ENCODE peak calls at places on chromosomes 11 and 22, in four cellular contexts. M, X, E and O are unnamed samples.

GRCh38 chr11:78202733-78203167 is 14.0 kb downstream of the USP35 start:
- DNase-seq in E (no peak), M (peak), X (peak), O (no peak)

GRCh38 chr22:41285820-41286638 is at the start of gene RANGAP1:
- DNase-seq in E (peak), X (peak), M (peak), O (peak)

GRCh38 chr22:49272546-49273125 is 555.0 kb downstream of the BRD1 start:
- DNase-seq in M (no peak), E (no peak), X (no peak), O (no peak)

GRCh38 chr22:49262167-49262566 is 565.5 kb downstream of the BRD1 start:
- DNase-seq in X (no peak), M (no peak), E (no peak), O (no peak)

GRCh38 chr11:111672949-111673348 is 70.7 kb downstream of the SIK2 start:
- DNase-seq in X (no peak), M (no peak), E (no peak), O (no peak)

GRCh38 chr22:35631597-35631996 is 14.5 kb upstream of the MB start:
- DNase-seq in X (peak), E (no peak), M (peak), O (peak)

GRCh38 chr11:122655527-122656072 is at the start of gene UBASH3B:
- DNase-seq in E (peak), X (peak), M (peak), O (peak)

GRCh38 chr11:35717043-35717442 is 54.5 kb downstream of the TRIM44 start:
- DNase-seq in M (no peak), X (no peak), E (no peak), O (peak)

GRCh38 chr11:121711236-121711635 is 258.5 kb upstream of the SORL1-AS1 start:
- DNase-seq in M (no peak), X (peak), E (no peak), O (no peak)

GRCh38 chr22:49550766-49551362 is 276.8 kb downstream of the BRD1 start:
- DNase-seq in E (no peak), M (no peak), X (no peak), O (no peak)

GRCh38 chr22:45101828-45102227 is 61.9 kb upstream of the NUP50 start:
- DNase-seq in X (peak), E (no peak), M (peak), O (peak)

GRCh38 chr11:35964846-35965245 is 21.0 kb downstream of the LDLRAD3 start:
- DNase-seq in X (no peak), E (no peak), M (no peak), O (no peak)

GRCh38 chr22:23282089-23282501 is 101.8 kb downstream of the BCR start:
- DNase-seq in X (no peak), M (no peak), E (no peak), O (no peak)

GRCh38 chr22:23801238-23801821 is 14.6 kb downstream of the SMARCB1 start:
- DNase-seq in E (no peak), M (no peak), X (no peak), O (no peak)

GRCh38 chr11:73201888-73202810 is 15.9 kb upstream of the P2RY2 start:
- DNase-seq in E (no peak), M (no peak), X (no peak), O (no peak)

GRCh38 chr11:112237451-112237850 is 11.2 kb downstream of the PTS start:
- DNase-seq in E (no peak), X (no peak), M (no peak), O (no peak)

GRCh38 chr11:74347381-74347780 is 35.9 kb upstream of the P4HA3 start:
- DNase-seq in X (peak), E (no peak), M (no peak), O (no peak)

GRCh38 chr11:58316142-58316541 is 42.7 kb downstream of the OR5B17 start:
- DNase-seq in E (no peak), M (no peak), X (no peak), O (no peak)

GRCh38 chr22:48181168-48181955 is 1418.9 kb downstream of the TBC1D22A start:
- DNase-seq in M (no peak), X (no peak), E (no peak), O (no peak)

GRCh38 chr11:106691807-106692365 is 326.4 kb downstream of the GUCY1A2 start:
- DNase-seq in X (no peak), M (no peak), E (no peak), O (no peak)

GRCh38 chr22:35154937-35155387 is 89.0 kb downstream of the ISX start:
- DNase-seq in E (no peak), X (peak), M (peak), O (peak)

GRCh38 chr11:126646701-126647209 is 291.3 kb downstream of the ST3GAL4 start:
- DNase-seq in X (no peak), M (no peak), E (no peak), O (no peak)